ENCODE peak calls at places on chromosomes 2 and 18, in four cellular contexts. P is GM23248, R is OCI-LY7, V is hepatocyte. X is an unnamed sample.

GRCh38 chr18:75638223-75638596 is 210.7 kb upstream of the SMIM21 start:
- DNase-seq in P (peak; percentile 93), R (no peak), V (no peak), X (no peak)

GRCh38 chr18:63553117-63553516 is 10.9 kb downstream of the SERPINB12 start:
- DNase-seq in P (peak; percentile 95), R (peak; percentile 25), V (peak; percentile 31), X (no peak)

GRCh38 chr18:69250305-69251151 is 150.2 kb upstream of the DOK6 start:
- DNase-seq in P (peak; percentile 90), R (no peak), V (peak; percentile 5), X (no peak)

GRCh38 chr2:28539095-28539494 is 43.2 kb downstream of the PLB1 start:
- DNase-seq in P (no peak), R (peak; percentile 40), V (no peak), X (no peak)

GRCh38 chr2:226427538-226428307 is 371.9 kb downstream of the IRS1 start:
- DNase-seq in P (peak; percentile 95), R (no peak), V (peak; percentile 23), X (no peak)

GRCh38 chr2:208189782-208190181 is at the start of gene C2orf80:
- DNase-seq in P (no peak), R (no peak), V (no peak), X (peak; percentile 52)

GRCh38 chr2:208174144-208174543 is 10.8 kb upstream of the CRYGA start:
- DNase-seq in P (no peak), R (no peak), V (no peak), X (no peak)

GRCh38 chr2:174343638-174344455 is 9.1 kb downstream of the SP9 start:
- DNase-seq in P (no peak), R (no peak), V (no peak), X (peak; percentile 53)

GRCh38 chr18:59712311-59712710 is 15.1 kb upstream of the CCBE1 start:
- DNase-seq in P (no peak), R (no peak), V (no peak), X (no peak)

GRCh38 chr2:167289651-167290410 is 401.6 kb downstream of the XIRP2 start:
- DNase-seq in P (no peak), R (no peak), V (no peak), X (no peak)

GRCh38 chr2:158600155-158600802 is 143.5 kb downstream of the PKP4 start:
- DNase-seq in P (peak; percentile 96), R (no peak), V (peak; percentile 25), X (no peak)

GRCh38 chr2:184644685-184645084 is 46.4 kb downstream of the ZNF804A start:
- DNase-seq in P (peak; percentile 34), R (no peak), V (no peak), X (peak; percentile 11)

GRCh38 chr18:28514699-28515098 is 337.8 kb upstream of the CDH2 start:
- DNase-seq in P (peak; percentile 38), R (no peak), V (no peak), X (no peak)

GRCh38 chr2:225429718-225430117 is 30.2 kb downstream of the NYAP2 start:
- DNase-seq in P (peak; percentile 24), R (no peak), V (peak; percentile 81), X (peak; percentile 30)

GRCh38 chr18:12754511-12754910 is 51.7 kb downstream of the PSMG2 start:
- DNase-seq in P (no peak), R (no peak), V (no peak), X (no peak)

DNA sequence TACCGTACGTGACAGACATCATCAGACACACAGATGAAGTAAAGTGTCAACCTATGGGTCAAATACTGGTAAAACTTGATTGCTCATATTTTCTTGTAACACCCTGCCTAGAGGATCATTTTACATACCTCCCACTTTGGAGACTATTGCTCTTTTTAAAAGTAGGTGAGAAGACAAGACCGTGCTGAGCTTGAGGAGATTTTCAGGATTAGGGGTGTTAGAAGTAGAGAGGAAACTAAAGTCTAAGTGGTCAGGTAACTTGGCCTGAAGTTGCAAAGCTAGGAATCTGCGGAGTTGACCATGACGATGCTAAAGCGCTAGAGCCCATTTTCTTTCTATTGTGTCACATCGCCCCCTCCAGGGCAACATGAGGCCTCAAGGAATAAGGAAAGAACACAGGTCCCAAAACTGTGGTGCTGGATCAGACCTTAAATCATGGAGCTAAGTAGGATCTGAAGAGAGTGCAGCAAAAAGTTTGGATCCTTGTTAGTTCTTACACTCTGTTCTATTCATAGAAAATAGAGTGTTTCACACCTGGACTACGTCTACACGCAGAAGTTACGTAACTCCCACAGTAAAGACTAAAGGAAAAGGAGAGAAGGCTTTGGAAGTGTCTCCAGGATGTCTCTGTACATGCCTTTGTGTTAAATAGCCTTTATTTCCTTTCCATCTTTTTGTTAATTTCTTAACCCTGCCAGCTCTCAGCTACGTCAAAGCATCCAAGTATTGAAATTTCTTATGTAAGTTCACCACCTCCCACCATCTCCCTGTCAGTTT is 8.7 kb downstream of the DTNB start:
- DNase-seq in P (peak; percentile 57), R (peak; percentile 55), V (peak; percentile 80), X (peak; percentile 95)
- TF ChIP-seq EZH2phosphoT487 in P (no peak), R (no peak), V (no peak), X (no peak)

GRCh38 chr2:63652063-63652985 is 63.6 kb downstream of the MDH1 start:
- DNase-seq in P (no peak), R (no peak), V (no peak), X (no peak)

GRCh38 chr2:63651361-63651760 is 62.6 kb downstream of the MDH1 start:
- DNase-seq in P (no peak), R (no peak), V (no peak), X (no peak)

GRCh38 chr2:63649829-63650228 is 61.1 kb downstream of the MDH1 start:
- DNase-seq in P (no peak), R (no peak), V (no peak), X (no peak)

GRCh38 chr2:63643486-63643885 is 54.7 kb downstream of the MDH1 start:
- DNase-seq in P (no peak), R (no peak), V (no peak), X (no peak)

DNA sequence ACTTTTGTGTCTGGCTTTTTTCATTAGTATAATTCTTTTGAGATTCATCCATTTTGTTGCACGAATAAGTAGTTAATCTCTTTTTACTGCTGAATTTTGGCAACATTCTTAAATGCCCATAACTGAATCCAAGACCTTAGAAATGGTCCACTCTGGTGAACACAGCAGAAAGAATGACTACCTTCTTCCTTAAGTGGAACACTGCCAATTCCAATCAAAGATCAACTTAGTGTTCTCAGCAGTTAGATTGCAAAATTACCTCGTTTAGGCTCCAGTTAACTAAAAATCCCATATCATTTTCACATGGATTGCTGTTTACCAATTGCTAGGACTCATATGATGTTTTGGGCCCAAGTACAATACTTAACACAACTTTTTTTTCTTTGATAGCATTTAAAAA is 59.9 kb downstream of the MDH1 start:
- DNase-seq in P (no peak), R (no peak), V (no peak), X (no peak)
- H3K36me3 ChIP-seq in P (no peaks in the 10 kb centered on the region), R (no peaks in the 10 kb centered on the region), V (no peaks in the 10 kb centered on the region), X (no peaks in the 10 kb centered on the region)

GRCh38 chr2:215625207-215625606 is 189.3 kb upstream of the FN1 start:
- DNase-seq in P (no peak), R (no peak), V (no peak), X (no peak)

GRCh38 chr2:215626812-215627281 is 191.0 kb upstream of the FN1 start:
- DNase-seq in P (no peak), R (no peak), V (no peak), X (peak; percentile 44)

GRCh38 chr2:215626063-215626462 is 190.2 kb upstream of the FN1 start:
- DNase-seq in P (no peak), R (no peak), V (no peak), X (no peak)

GRCh38 chr2:215622836-215623235 is 187.0 kb upstream of the FN1 start:
- DNase-seq in P (no peak), R (no peak), V (no peak), X (no peak)

DNA sequence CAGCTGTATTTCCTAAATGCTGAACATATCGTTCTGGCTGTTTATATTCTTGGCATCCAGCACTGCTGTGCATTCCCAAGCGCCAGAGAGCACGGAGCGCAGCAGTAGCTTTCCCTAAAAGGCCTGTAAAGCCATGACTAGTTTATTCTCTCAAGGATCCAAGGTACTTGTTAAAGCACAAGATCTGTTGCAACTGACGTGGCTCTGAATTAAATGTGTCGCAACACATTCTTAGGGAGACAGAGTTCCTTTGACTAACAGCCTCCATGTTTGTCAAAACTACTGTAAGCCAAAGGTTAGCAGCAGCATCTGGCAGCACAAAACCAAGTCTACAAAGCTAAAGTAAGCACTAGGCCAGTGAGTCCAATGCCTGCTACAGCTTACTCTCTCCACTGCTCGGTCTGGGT is 188.6 kb upstream of the FN1 start:
- DNase-seq in P (peak; percentile 92), R (no peak), V (peak; percentile 68), X (peak; percentile 22)
- TF ChIP-seq EZH2phosphoT487 in P (no peak), R (no peak), V (no peak), X (no peak)

DNA sequence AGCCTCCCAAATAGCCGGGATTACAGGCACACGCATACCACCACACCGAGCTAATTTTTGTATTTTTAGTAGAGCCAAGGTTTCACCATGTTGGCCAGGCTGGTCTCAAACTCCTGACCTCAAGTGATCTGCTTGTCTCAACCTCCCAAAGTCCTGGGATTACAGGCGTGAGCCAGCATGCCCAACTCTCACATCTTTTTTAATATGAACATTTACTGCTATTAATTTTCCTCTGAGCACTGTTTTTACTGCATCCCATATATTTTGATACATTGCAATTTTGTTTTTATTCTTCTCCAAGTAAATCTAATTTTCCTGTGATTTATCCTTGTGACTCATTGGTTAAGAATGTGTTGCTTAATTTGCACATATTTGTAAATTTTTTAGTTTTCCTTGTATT is 9.5 kb upstream of the TANK start:
- DNase-seq in P (no peak), R (no peak), V (no peak), X (no peak)
- H3K36me3 ChIP-seq in P (no peaks in the 10 kb centered on the region), R (peaks cover 28% of the 10 kb centered on the region), V (no peaks in the 10 kb centered on the region), X (no peaks in the 10 kb centered on the region)

GRCh38 chr2:40027968-40028367 is 248.9 kb upstream of the THUMPD2 start:
- DNase-seq in P (peak; percentile 57), R (no peak), V (no peak), X (no peak)
- TF ChIP-seq EZH2phosphoT487 in P (no peak), R (no peak), V (no peak), X (no peak)

GRCh38 chr2:3674446-3674845 is 16.4 kb downstream of the ALLC start:
- DNase-seq in P (no peak), R (no peak), V (no peak), X (no peak)

GRCh38 chr2:3670376-3670775 is 12.4 kb downstream of the ALLC start:
- DNase-seq in P (no peak), R (no peak), V (no peak), X (no peak)

GRCh38 chr2:3675687-3676086 is 17.7 kb downstream of the ALLC start:
- DNase-seq in P (no peak), R (no peak), V (no peak), X (no peak)

GRCh38 chr2:3670941-3671340 is 12.9 kb downstream of the ALLC start:
- DNase-seq in P (no peak), R (no peak), V (no peak), X (no peak)

DNA sequence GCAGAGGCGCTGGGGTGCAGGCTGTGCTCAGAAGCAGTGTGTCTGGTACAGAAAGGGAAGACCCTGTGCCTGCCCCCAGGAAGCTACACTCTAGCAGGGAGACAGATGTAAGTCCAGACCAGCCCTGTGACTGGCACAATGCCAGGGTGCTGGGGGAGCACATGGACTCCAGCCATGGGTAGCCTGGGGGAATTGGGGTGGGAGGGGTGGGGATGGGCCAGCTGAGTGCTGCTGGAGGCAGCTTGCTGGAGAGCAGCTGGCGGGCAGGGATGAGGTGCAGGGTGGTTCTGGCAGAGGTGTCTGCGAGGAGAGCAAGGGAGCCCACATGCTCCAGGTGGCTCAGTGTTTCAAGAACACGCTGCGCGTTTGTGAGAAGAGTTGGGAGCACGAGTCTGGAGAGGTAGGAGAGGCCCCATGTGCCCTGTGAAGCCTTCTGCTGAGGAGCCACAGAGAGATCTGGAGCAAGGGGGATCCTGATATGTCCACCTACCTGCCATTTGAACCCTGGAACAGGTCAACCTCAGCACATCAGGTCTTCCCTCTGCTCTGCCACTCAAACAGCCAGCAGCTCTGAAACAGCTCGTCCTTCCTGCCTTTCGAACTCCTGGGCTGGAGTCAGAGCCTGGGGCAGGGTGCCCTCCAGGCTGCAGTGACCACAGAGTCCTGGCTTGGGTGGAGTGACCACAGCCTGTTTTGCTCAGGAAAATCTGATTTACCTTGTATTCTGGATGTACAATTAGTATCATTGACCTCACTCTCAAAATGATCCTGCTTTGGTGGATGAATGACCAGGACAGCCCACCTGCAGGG is 15.1 kb downstream of the ALLC start:
- DNase-seq in P (no peak), R (no peak), V (no peak), X (no peak)
- H3K36me3 ChIP-seq in P (no peaks in the 10 kb centered on the region), R (no peaks in the 10 kb centered on the region), V (no peaks in the 10 kb centered on the region), X (no peaks in the 10 kb centered on the region)